ENCODE peak calls at places on chromosomes 7 and 10, in six cellular contexts. J is PC-3; G is stromal cell of bone marrow; D is aorta; I is psoas muscle; Z is naive thymus-derived CD4-positive, alpha-beta T cell. H is an unnamed sample.

GRCh38 chr7:30920021-30920583 is 8.4 kb downstream of the AQP1 start:
- DNase-seq in I (no peak), D (peak), Z (no peak), J (peak), G (peak), H (peak)

GRCh38 chr7:66921396-66921917 is 432 bp downstream of the TMEM248 start:
- DNase-seq in Z (no peak), G (no peak), J (peak), I (peak), D (peak), H (peak)

GRCh38 chr10:133473270-133473669 is 19.5 kb downstream of the SCART1 start:
- DNase-seq in J (no peak), G (no peak), I (no peak), D (no peak), Z (no peak), H (no peak)

GRCh38 chr10:58894929-58895328 is 281.5 kb upstream of the PHYHIPL start:
- DNase-seq in Z (no peak), G (no peak), D (no peak), J (no peak), I (no peak), H (no peak)

GRCh38 chr7:56256108-56256507 is 139.9 kb upstream of the NUPR2 start:
- DNase-seq in I (no peak), J (no peak), G (no peak), D (peak), Z (no peak), H (no peak)

GRCh38 chr10:120131183-120131582 is 238.7 kb downstream of the SEC23IP start:
- DNase-seq in Z (no peak), J (peak), G (no peak), I (no peak), D (no peak), H (peak)

GRCh38 chr7:5425507-5426225 is 2.0 kb upstream of the TNRC18 start:
- DNase-seq in D (peak), I (peak), Z (no peak), G (peak), J (peak), H (peak)

GRCh38 chr7:96989241-96989858 is 16.0 kb upstream of the DLX6 start:
- DNase-seq in J (no peak), D (no peak), Z (no peak), G (no peak), I (no peak), H (no peak)

GRCh38 chr10:122458693-122459092 is 2.7 kb upstream of the HTRA1 start:
- DNase-seq in I (no peak), D (no peak), G (no peak), J (no peak), Z (no peak), H (no peak)

GRCh38 chr7:22576941-22577927 is 77.2 kb upstream of the STEAP1B start:
- DNase-seq in D (peak), Z (no peak), J (peak), I (peak), G (peak), H (peak)

GRCh38 chr7:16960566-16960965 is 78.8 kb upstream of the AGR3 start:
- DNase-seq in G (no peak), J (no peak), D (no peak), I (no peak), Z (no peak), H (no peak)

GRCh38 chr7:99779949-99780348 is 4.0 kb downstream of the CYP3A4 start:
- DNase-seq in D (no peak), Z (no peak), G (no peak), I (no peak), J (no peak), H (no peak)

GRCh38 chr10:112913661-112914287 is 36.3 kb upstream of the TCF7L2 start:
- DNase-seq in J (no peak), Z (no peak), D (no peak), I (no peak), G (no peak), H (no peak)

GRCh38 chr10:91198781-91199180 is 21.7 kb upstream of the PCGF5 start:
- DNase-seq in J (no peak), Z (no peak), G (peak), D (no peak), I (no peak), H (peak)

GRCh38 chr10:126175586-126176258 is 212.6 kb downstream of the ADAM12 start:
- DNase-seq in D (no peak), Z (no peak), I (no peak), G (no peak), J (no peak), H (no peak)

GRCh38 chr7:7157887-7158271 is 24.5 kb upstream of the C1GALT1 start:
- DNase-seq in D (no peak), J (peak), I (no peak), G (peak), Z (no peak), H (no peak)